ENCODE peak calls at places on chromosomes 3 and 15, in nine cellular contexts. T is central memory CD4-positive, alpha-beta T cell; Q is right lobe of liver; U is body of pancreas; N is occipital lobe; F is mesothelial cell of epicardium; L is foreskin fibroblast; M is HCEC 1CT; O is endothelial cell. P is an unnamed sample.

GRCh38 chr3:124784686-124785382 is 54.6 kb downstream of the UMPS start:
- DNase-seq in T (no peak), O (no peak), U (no peak), L (no peak), N (no peak), M (no peak), F (no peak), Q (no peak), P (no peak)

GRCh38 chr3:48236531-48236930 is 4.4 kb upstream of the ZNF589 start:
- DNase-seq in N (no peak), O (no peak), L (no peak), U (no peak), M (no peak), Q (no peak), F (no peak), T (no peak), P (no peak)

GRCh38 chr15:41494190-41494921 is 682 bp downstream of the ITPKA start:
- DNase-seq in O (peak), N (no peak), U (no peak), M (no peak), F (peak), Q (peak), T (no peak), L (peak), P (peak)

GRCh38 chr15:64044315-64045105 is 1.8 kb downstream of the DAPK2 start:
- DNase-seq in T (no peak), L (no peak), Q (no peak), F (no peak), U (peak), O (no peak), N (no peak), M (no peak), P (no peak)

GRCh38 chr3:4885322-4885721 is 93.9 kb upstream of the BHLHE40 start:
- DNase-seq in M (no peak), N (no peak), Q (no peak), O (no peak), F (no peak), L (no peak), T (no peak), U (no peak), P (no peak)

GRCh38 chr15:54810031-54810430 is 386.7 kb downstream of the RSL24D1 start:
- DNase-seq in F (no peak), U (no peak), N (no peak), Q (no peak), O (no peak), M (no peak), L (no peak), T (no peak), P (no peak)

GRCh38 chr3:186935133-186935532 is 4.8 kb downstream of the ST6GAL1 start:
- DNase-seq in N (no peak), M (no peak), L (no peak), F (no peak), Q (no peak), U (no peak), T (no peak), O (no peak), P (no peak)

GRCh38 chr3:98454929-98455328 is 8.1 kb upstream of the OR5K1 start:
- DNase-seq in N (no peak), U (no peak), L (no peak), O (no peak), T (no peak), Q (no peak), M (no peak), F (no peak), P (no peak)

GRCh38 chr3:148372476-148372875 is 325.2 kb upstream of the AGTR1 start:
- DNase-seq in L (no peak), M (no peak), O (no peak), U (peak), Q (no peak), N (no peak), F (no peak), T (no peak), P (no peak)

GRCh38 chr3:23116041-23116440 is 87.1 kb upstream of the UBE2E2 start:
- DNase-seq in T (no peak), N (no peak), M (no peak), Q (no peak), F (no peak), U (no peak), L (peak), O (no peak), P (no peak)

GRCh38 chr3:114363554-114364202 is 69.8 kb downstream of the TIGIT start:
- DNase-seq in F (no peak), Q (no peak), O (no peak), U (no peak), N (no peak), M (peak), L (peak), T (no peak), P (no peak)

GRCh38 chr3:27990347-27990746 is 251.1 kb upstream of the CMC1 start:
- DNase-seq in L (no peak), O (no peak), M (peak), T (no peak), F (no peak), U (no peak), Q (no peak), N (no peak), P (no peak)

GRCh38 chr3:87088984-87089841 is 98.3 kb upstream of the VGLL3 start:
- DNase-seq in Q (peak), N (peak), T (no peak), U (peak), O (peak), L (peak), M (peak), F (no peak), P (peak)

GRCh38 chr3:194344012-194344411 is 7.1 kb downstream of the CPN2 start:
- DNase-seq in U (peak), M (peak), L (peak), Q (peak), N (peak), O (peak), F (peak), T (peak), P (peak)

GRCh38 chr3:39362177-39362576 is 21.0 kb upstream of the SLC25A38 start:
- DNase-seq in Q (no peak), O (no peak), F (no peak), M (no peak), L (no peak), U (no peak), T (no peak), N (no peak), P (no peak)

GRCh38 chr3:9778102-9778501 is 8.4 kb upstream of the CAMK1 start:
- DNase-seq in Q (no peak), L (peak), O (no peak), M (peak), N (peak), U (no peak), F (no peak), T (no peak), P (no peak)

GRCh38 chr15:96416218-96416933 is 85.9 kb downstream of the NR2F2 start:
- DNase-seq in N (no peak), U (no peak), Q (no peak), T (no peak), O (no peak), L (no peak), F (no peak), M (no peak), P (no peak)

GRCh38 chr3:186640473-186640818 is 247 bp downstream of the FETUB start:
- DNase-seq in L (peak), N (peak), T (no peak), M (no peak), U (no peak), Q (peak), F (no peak), O (no peak), P (no peak)

GRCh38 chr3:158094235-158094916 is 11.8 kb downstream of the SHOX2 start:
- DNase-seq in T (no peak), O (peak), N (no peak), U (no peak), M (no peak), L (no peak), Q (peak), F (no peak), P (no peak)

GRCh38 chr3:47579875-47580274 is 1.2 kb upstream of the CSPG5 start:
- DNase-seq in Q (no peak), T (no peak), M (no peak), F (no peak), U (no peak), N (no peak), L (no peak), O (no peak), P (no peak)

GRCh38 chr3:172052405-172052804 is 13.0 kb downstream of the FNDC3B start:
- DNase-seq in T (no peak), U (no peak), Q (no peak), F (no peak), M (no peak), N (no peak), L (no peak), O (no peak), P (no peak)

GRCh38 chr3:164779816-164780215 is 298.5 kb downstream of the SI start:
- DNase-seq in M (no peak), N (no peak), Q (no peak), T (no peak), U (no peak), L (no peak), O (no peak), F (no peak), P (peak)